ENCODE peak calls at places on chromosome 2, in ten cellular contexts. V is AG09309; W is nephron progenitor cell; L is mucosa of descending colon; E is CD4-positive, alpha-beta T cell; K is endodermal cell; D is spleen; N is lung; B is esophagus squamous epithelium; Q is RWPE1. I is an unnamed sample.

GRCh38 chr2:197304556-197305011 is 6.0 kb downstream of the ANKRD44 start:
- DNase-seq in V (no peak), W (no peak), L (no peak), E (no peak), K (no peak), D (no peak), N (no peak), B (no peak), Q (no peak), I (no peak)

GRCh38 chr2:636649-637405 is 40.4 kb downstream of the TMEM18 start:
- DNase-seq in V (no peak), W (peak; percentile 79), L (peak; percentile 57), E (peak; percentile 48), K (peak; percentile 90), D (peak; percentile 84), N (peak; percentile 72), B (no peak), Q (peak; percentile 67), I (peak; percentile 58)

GRCh38 chr2:12321017-12321641 is 395.6 kb upstream of the TRIB2 start:
- DNase-seq in V (peak; percentile 83), W (no peak), L (no peak), E (no peak), K (no peak), D (no peak), N (no peak), B (no peak), Q (peak; percentile 63), I (peak; percentile 90)

GRCh38 chr2:26582890-26583289 is 58.3 kb downstream of the CIB4 start:
- DNase-seq in V (no peak), W (no peak), L (peak; percentile 8), E (no peak), K (peak; percentile 32), D (peak; percentile 60), N (no peak), B (no peak), Q (no peak), I (no peak)

GRCh38 chr2:129877289-129877741 is 102.2 kb upstream of the RAB6C start:
- DNase-seq in V (no peak), W (peak; percentile 93), L (peak; percentile 92), E (peak; percentile 76), K (peak; percentile 98), D (peak; percentile 94), N (peak; percentile 93), B (peak; percentile 51), Q (peak; percentile 92), I (peak; percentile 79)

GRCh38 chr2:12556762-12557161 is 160.0 kb upstream of the TRIB2 start:
- DNase-seq in V (peak; percentile 35), W (no peak), L (no peak), E (no peak), K (no peak), D (no peak), N (no peak), B (no peak), Q (no peak), I (peak; percentile 77)

GRCh38 chr2:183011741-183012140 is 26.5 kb downstream of the NCKAP1 start:
- DNase-seq in V (no peak), W (no peak), L (no peak), E (no peak), K (no peak), D (no peak), N (no peak), B (no peak), Q (no peak), I (no peak)

GRCh38 chr2:177282101-177282573 is 17.6 kb upstream of the NFE2L2 start:
- DNase-seq in V (no peak), W (no peak), L (no peak), E (no peak), K (peak; percentile 54), D (no peak), N (no peak), B (no peak), Q (no peak), I (no peak)

GRCh38 chr2:179559108-179559806 is 294.6 kb upstream of the SESTD1 start:
- DNase-seq in V (no peak), W (no peak), L (no peak), E (no peak), K (no peak), D (no peak), N (no peak), B (no peak), Q (no peak), I (no peak)

GRCh38 chr2:75481041-75481836 is 79.5 kb downstream of the EVA1A start:
- DNase-seq in V (no peak), W (no peak), L (no peak), E (no peak), K (peak; percentile 51), D (no peak), N (no peak), B (no peak), Q (no peak), I (peak; percentile 16)

GRCh38 chr2:8514748-8515389 is 167.0 kb upstream of the ID2 start:
- DNase-seq in V (no peak), W (no peak), L (no peak), E (no peak), K (no peak), D (no peak), N (no peak), B (no peak), Q (no peak), I (no peak)

GRCh38 chr2:173204316-173204715 is 128.7 kb downstream of the MAP3K20 start:
- DNase-seq in V (no peak), W (no peak), L (no peak), E (no peak), K (no peak), D (no peak), N (no peak), B (no peak), Q (no peak), I (no peak)

GRCh38 chr2:145769053-145769716 is 1249.3 kb upstream of the ZEB2 start:
- DNase-seq in V (no peak), W (no peak), L (no peak), E (no peak), K (no peak), D (no peak), N (no peak), B (no peak), Q (no peak), I (no peak)

GRCh38 chr2:145775591-145775990 is 1255.7 kb upstream of the ZEB2 start:
- DNase-seq in V (no peak), W (no peak), L (no peak), E (no peak), K (no peak), D (no peak), N (no peak), B (no peak), Q (no peak), I (no peak)

GRCh38 chr2:145777297-145777696 is 1257.4 kb upstream of the ZEB2 start:
- DNase-seq in V (no peak), W (no peak), L (no peak), E (no peak), K (no peak), D (no peak), N (no peak), B (no peak), Q (no peak), I (peak; percentile 66)

GRCh38 chr2:145765889-145766288 is 1246.0 kb upstream of the ZEB2 start:
- DNase-seq in V (no peak), W (no peak), L (no peak), E (no peak), K (no peak), D (no peak), N (no peak), B (no peak), Q (no peak), I (no peak)

DNA sequence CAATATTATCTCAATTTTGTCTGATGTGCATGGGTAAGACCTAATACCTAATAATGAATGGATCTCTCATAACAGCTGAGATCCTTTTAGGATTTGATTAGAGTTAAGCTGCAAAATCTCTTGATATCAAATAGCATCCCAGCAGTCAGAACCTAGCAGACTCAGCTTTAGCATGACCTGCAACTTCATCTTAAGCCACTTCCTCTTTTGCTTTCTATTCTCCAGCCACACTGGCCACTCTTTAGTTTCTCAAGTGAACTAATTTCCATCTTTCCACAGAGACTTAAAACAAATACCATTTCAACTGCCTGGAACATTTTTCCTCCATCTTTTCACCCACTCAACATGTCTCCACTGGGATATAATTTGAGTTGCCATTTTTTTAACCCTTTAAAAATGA is 1251.6 kb upstream of the ZEB2 start:
- DNase-seq in V (no peak), W (no peak), L (no peak), E (no peak), K (no peak), D (no peak), N (no peak), B (no peak), Q (no peak), I (no peak)
- TF ChIP-seq CTCF in V (no peak), W (no peak), L (no peak), E (no peak), K (no peak), D (no peak), N (no peak), B (no peak), Q (no peak), I (no peak)

DNA sequence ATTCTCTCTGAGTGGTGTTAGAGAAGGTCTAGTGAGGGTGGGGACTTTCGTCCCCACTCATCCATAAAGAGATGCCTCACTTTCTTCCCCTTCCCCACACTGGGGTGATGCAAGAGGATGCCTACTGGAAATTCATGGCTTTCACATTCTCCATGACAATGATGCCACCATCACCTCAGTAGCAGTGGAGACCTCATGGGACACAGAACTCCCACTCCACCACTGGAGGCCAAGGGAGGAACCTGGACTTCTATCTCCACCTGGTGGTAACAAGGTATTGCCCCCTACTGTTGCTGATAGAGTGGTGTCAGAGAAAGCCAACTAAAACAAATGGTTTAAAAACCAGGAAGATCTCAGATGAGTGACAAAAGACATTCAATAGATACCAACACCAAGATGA is 110.9 kb downstream of the INHBB start:
- DNase-seq in V (no peak), W (no peak), L (no peak), E (no peak), K (peak; percentile 68), D (peak; percentile 8), N (no peak), B (no peak), Q (no peak), I (no peak)
- TF ChIP-seq CTCF in V (no peak), W (no peak), L (no peak), E (no peak), K (peak; percentile 67), D (no peak), N (no peak), B (no peak), Q (no peak), I (peak; percentile 8)

DNA sequence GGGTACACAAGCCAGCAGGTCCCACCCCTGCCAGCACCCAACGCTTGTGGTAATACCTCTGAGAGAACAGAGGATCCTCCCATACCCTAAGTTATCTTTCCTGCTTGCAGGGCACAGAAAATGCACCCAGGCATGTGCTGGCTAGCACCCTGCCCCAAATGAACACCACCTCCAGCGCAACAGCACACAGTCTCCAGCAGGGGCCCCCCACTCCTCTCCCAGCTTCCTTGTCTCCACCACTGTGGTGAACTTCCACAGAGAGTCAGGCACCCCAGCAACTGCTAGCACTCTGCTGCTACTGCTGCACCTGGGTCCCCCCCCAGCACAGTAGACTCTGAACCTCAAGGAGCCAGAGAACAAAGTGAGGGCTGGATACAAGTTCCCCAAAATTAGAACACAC is 216.8 kb upstream of the CNTNAP5 start:
- DNase-seq in V (no peak), W (no peak), L (peak; percentile 23), E (no peak), K (peak; percentile 81), D (no peak), N (no peak), B (no peak), Q (no peak), I (no peak)
- TF ChIP-seq CTCF in V (no peak), W (no peak), L (no peak), E (no peak), K (peak; percentile 63), D (no peak), N (no peak), B (no peak), Q (no peak), I (no peak)

GRCh38 chr2:112481050-112481527 is 867 bp upstream of the TTL start:
- DNase-seq in V (peak; percentile 39), W (peak; percentile 83), L (peak; percentile 88), E (peak; percentile 72), K (peak; percentile 94), D (peak; percentile 96), N (peak; percentile 82), B (peak; percentile 48), Q (peak; percentile 89), I (peak; percentile 69)
- TF ChIP-seq CTCF in V (peak; percentile 92), W (peak; percentile 53), L (peak; percentile 61), E (peak; percentile 84), K (peak; percentile 77), D (peak; percentile 80), N (peak; percentile 77), B (peak; percentile 87), Q (peak; percentile 92), I (peak; percentile 94)

I was measured in brain microvascular endothelial cell.